ENCODE peak calls at places on chromosome 18, in seven cellular contexts. W is neural progenitor cell, V is H9, P is Panc1, N is pancreas, Z is Peyer's patch, R is lower lobe of right lung. L is an unnamed sample.

GRCh38 chr18:27803957-27804356 is 373.0 kb downstream of the CDH2 start:
- DNase-seq in P (no peak), Z (no peak), R (no peak), N (no peak), V (no peak), W (no peak), L (no peak)

GRCh38 chr18:52070295-52070756 is 269.7 kb upstream of the DCC start:
- DNase-seq in Z (no peak), R (no peak), V (no peak), N (no peak), W (no peak), P (no peak), L (no peak)

GRCh38 chr18:76406791-76407190 is 88.3 kb downstream of the ZNF516 start:
- DNase-seq in N (no peak), V (peak; percentile 19), R (no peak), P (no peak), W (no peak), Z (no peak), L (no peak)

GRCh38 chr18:46167971-46168370 is 63.8 kb downstream of the HAUS1 start:
- DNase-seq in V (no peak), Z (peak; percentile 88), R (peak; percentile 70), W (no peak), P (no peak), N (no peak), L (no peak)

GRCh38 chr18:44638811-44639210 is 41.9 kb upstream of the SETBP1 start:
- DNase-seq in Z (no peak), V (no peak), W (no peak), N (no peak), R (no peak), P (no peak), L (no peak)

GRCh38 chr18:25467226-25468065 is 115.5 kb upstream of the ZNF521 start:
- DNase-seq in Z (no peak), V (no peak), R (no peak), P (no peak), N (no peak), W (peak; percentile 37), L (no peak)

GRCh38 chr18:41747723-41748242 is 207.3 kb upstream of the PIK3C3 start:
- DNase-seq in N (no peak), P (no peak), W (no peak), R (no peak), V (no peak), Z (no peak), L (no peak)

GRCh38 chr18:51135361-51135760 is 62.1 kb downstream of the MEX3C start:
- DNase-seq in Z (no peak), W (no peak), V (no peak), P (peak; percentile 8), N (no peak), R (no peak), L (no peak)

GRCh38 chr18:60082790-60083189 is 183.0 kb downstream of the PMAIP1 start:
- DNase-seq in R (no peak), W (no peak), V (no peak), N (no peak), Z (no peak), P (no peak), L (no peak)

GRCh38 chr18:67665266-67665665 is 148.7 kb upstream of the DSEL start:
- DNase-seq in Z (no peak), V (no peak), N (no peak), W (peak; percentile 22), P (no peak), R (no peak), L (no peak)

GRCh38 chr18:13756261-13756660 is 29.8 kb downstream of the RNMT start:
- DNase-seq in Z (no peak), R (no peak), V (no peak), P (no peak), W (no peak), N (no peak), L (no peak)

DNA sequence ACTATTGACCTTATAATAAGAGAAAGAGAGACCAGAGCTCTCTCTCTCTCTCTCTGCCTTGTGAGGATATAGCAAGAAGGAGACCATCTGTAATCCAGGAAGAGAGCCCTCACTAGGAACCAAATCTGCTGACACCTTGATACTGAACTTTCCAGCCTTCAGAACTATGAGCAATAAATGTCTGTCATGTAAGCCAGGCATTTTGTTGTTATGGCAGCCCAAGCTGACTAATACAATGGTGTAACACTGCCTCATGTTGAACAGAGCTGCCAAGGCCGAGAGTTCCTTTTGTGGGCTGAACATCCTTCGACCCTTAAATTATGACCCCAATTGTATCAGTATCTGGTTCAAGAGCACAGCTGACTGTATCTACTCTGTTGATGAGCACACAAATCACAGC is 108.0 kb downstream of the LRRC30 start:
- DNase-seq in V (no peak), P (no peak), R (no peak), N (no peak), W (no peak), Z (no peak), L (no peak)
- TF ChIP-seq CTCF in V (no peak), P (no peak), R (no peak), N (no peak), W (no peak), Z (no peak), L (no peak)

DNA sequence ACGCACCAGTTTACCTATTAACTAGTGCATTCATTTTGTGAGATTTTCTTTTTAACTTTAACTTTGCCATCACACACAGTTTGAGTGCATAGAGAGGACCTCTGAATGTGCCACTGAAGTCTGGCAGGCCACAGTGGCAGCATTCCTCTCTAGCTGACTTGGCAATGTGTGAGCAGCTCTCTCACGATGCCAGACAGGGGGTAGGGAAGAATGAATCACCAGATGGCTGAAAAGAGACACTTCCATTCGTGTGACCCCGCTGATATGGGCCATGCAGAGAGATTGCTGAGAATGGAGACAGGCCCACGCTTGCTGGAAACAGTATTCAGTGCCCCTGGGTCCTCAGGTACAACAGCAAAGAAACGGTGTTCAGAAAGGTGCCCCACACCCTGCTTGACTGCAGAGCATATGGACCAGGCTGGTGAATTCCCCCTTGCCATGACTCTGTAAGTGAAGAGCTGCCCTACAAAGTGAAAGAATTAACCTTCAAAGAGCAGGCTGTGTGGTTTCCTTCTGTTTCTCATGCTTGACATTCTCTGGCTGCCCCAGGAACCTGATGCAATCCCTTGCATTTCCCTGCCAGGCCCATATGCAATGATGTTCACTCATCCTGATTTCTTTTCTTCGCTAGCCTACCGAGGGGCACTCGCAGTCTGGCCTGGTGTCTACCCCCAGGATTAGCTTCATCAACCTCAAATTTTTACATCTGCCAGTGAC is 236.1 kb downstream of the CDH20 start:
- DNase-seq in W (no peak), P (no peak), V (no peak), N (no peak), Z (no peak), R (no peak), L (no peak)
- H3K27ac ChIP-seq in W (no peak overlapping the region), P (no peak overlapping the region), V (no peak overlapping the region), N (no peak overlapping the region), Z (no peak overlapping the region), R (no peak overlapping the region), L (peak overlapping the region; percentile 36)

DNA sequence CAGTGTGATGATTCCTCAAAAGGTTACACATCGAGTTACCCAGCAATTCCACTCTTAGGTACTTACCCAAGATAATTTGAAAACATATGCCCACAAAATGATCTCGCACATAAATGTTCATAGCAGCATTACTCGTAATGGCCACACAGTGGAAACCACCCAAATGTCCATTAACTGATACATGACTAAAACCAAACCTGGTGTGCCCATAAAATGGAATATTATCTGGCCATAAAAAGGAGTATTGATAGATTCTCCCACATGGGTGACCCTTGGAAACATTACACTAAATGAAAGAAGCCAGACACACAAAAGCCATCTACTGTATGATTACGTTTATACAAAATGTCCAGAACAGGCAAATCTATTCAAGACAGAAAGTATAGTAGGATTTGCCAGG is 70.4 kb downstream of the ALPK2 start:
- DNase-seq in P (no peak), W (no peak), V (no peak), N (no peak), Z (no peak), R (no peak), L (no peak)
- TF ChIP-seq CTCF in P (no peak), W (no peak), V (no peak), N (no peak), Z (no peak), R (no peak), L (no peak)

DNA sequence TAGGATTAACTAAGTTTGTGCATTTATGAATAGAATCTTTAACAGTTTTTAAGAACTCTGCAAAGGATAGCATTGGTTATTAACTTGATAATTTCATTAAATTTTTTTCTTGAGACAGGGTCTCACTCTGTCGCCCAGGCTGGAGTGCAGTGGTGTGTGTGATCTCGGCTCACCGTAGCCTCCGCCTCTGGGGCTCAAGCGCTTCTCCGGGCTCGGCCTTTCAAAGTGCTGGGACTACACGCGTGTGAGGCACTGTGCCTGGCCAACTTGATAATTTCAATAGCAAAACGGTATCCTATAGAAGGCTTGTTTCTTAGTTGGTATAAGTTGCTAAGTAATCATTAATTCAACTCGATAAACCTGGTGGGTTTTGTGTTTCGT is 38.0 kb downstream of the ADNP2 start:
- DNase-seq in N (no peak), Z (no peak), R (no peak), W (no peak), V (no peak), P (no peak), L (no peak)
- H3K27ac ChIP-seq in N (no peak overlapping the region), Z (peak overlapping the region; percentile 33), R (no peak overlapping the region), W (no peak overlapping the region), V (no peak overlapping the region), P (peak overlapping the region; percentile 88), L (no peak overlapping the region)

DNA sequence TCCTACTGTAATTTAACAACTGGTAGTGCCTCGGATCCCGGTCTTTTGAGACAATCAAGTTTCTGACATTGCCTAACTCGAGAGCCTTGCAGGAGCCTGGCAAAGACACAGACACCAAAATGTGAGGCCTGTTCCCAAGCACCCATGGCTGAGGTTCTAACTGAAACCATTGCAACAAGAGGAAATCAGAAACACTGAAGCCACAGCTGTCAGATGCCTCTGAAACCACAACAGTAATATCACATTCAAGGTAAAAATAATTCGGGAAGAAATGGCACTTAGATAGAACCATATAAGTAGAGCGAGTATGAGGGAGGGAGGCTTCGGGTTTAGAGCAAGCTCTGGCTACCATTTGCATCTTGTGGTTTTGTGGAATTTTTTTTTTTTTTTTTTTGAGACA is 285.9 kb downstream of the FBXO15 start:
- DNase-seq in N (no peak), P (no peak), W (no peak), R (no peak), Z (no peak), V (no peak), L (no peak)
- TF ChIP-seq CTCF in N (no peak), P (no peak), W (no peak), R (no peak), Z (no peak), V (no peak), L (no peak)